ENCODE peak calls at places on chromosomes 13 and 19, in four cellular contexts. T is T1000; F is EL; C is stimulated activated CD4-positive, alpha-beta T cell treated with anti-CD3 and anti-CD28 coated beads, Interleukin-1b, Interleukin-23, amount 100 ng/mL, for 24 hours. R is an unnamed sample.

GRCh38 chr19:53828531-53828930 is 4.4 kb upstream of the NLRP12 start:
- DNase-seq in T (no peak), F (no peak), C (no peak), R (no peak)

GRCh38 chr19:3443840-3444694 is 36.3 kb downstream of the SMIM24 start:
- DNase-seq in T (no peak), F (no peak), C (no peak), R (no peak)

GRCh38 chr13:90447735-90448103 is 899.8 kb upstream of the MIR17HG start:
- DNase-seq in T (no peak), F (peak; percentile 84), C (no peak), R (no peak)

GRCh38 chr13:21458816-21459701 is at the start of gene ZDHHC20:
- DNase-seq in T (peak; percentile 96), F (peak; percentile 82), C (peak; percentile 94), R (peak; percentile 57)

GRCh38 chr13:33218020-33218419 is 67.5 kb downstream of the STARD13 start:
- DNase-seq in T (no peak), F (peak; percentile 80), C (no peak), R (no peak)

GRCh38 chr19:18349524-18350128 is 9.2 kb downstream of the PGPEP1 start:
- DNase-seq in T (peak; percentile 36), F (peak; percentile 59), C (no peak), R (no peak)

GRCh38 chr13:36069881-36070366 is 61.3 kb downstream of the DCLK1 start:
- DNase-seq in T (no peak), F (no peak), C (no peak), R (no peak)

GRCh38 chr13:42047561-42048322 is 706 bp upstream of the DGKH start:
- DNase-seq in T (no peak), F (peak; percentile 78), C (no peak), R (no peak)

GRCh38 chr13:27665761-27666160 is 44.1 kb downstream of the POLR1D start:
- DNase-seq in T (no peak), F (no peak), C (no peak), R (no peak)

GRCh38 chr19:49806613-49806946 is 6.5 kb downstream of the FUZ start:
- DNase-seq in T (no peak), F (no peak), C (no peak), R (no peak)

GRCh38 chr19:10872551-10873107 is 1.3 kb downstream of the CARM1 start:
- DNase-seq in T (no peak), F (peak; percentile 36), C (no peak), R (no peak)

GRCh38 chr19:54388001-54388802 is 23.5 kb upstream of the LAIR1 start:
- DNase-seq in T (no peak), F (peak; percentile 5), C (no peak), R (no peak)

GRCh38 chr13:28590450-28590849 is 68.5 kb upstream of the POMP start:
- DNase-seq in T (no peak), F (no peak), C (no peak), R (no peak)

GRCh38 chr19:49447485-49448431 is 3.9 kb downstream of the PIH1D1 start:
- DNase-seq in T (peak; percentile 14), F (peak; percentile 43), C (no peak), R (no peak)

R was measured in D721Med.